ENCODE peak calls at places on chromosomes 6 and 20, in four cellular contexts. One of them, this sample, is unnamed.

GRCh38 chr6:41100871-41101287 is 28.1 kb downstream of the NFYA start:
- DNase-seq in gastrocnemius medialis: no peak
- DNase-seq in HCT116: no peak
- DNase-seq in HepG2: no peak
- DNase-seq in this sample: no peak

GRCh38 chr6:170233304-170234205 is 57.3 kb downstream of the DLL1 start:
- DNase-seq in HepG2: no peak
- DNase-seq in gastrocnemius medialis: no peak
- DNase-seq in HCT116: no peak
- DNase-seq in this sample: no peak

GRCh38 chr20:32168184-32168910 is 39.2 kb downstream of the PLAGL2 start:
- DNase-seq in HCT116: peak
- DNase-seq in HepG2: peak
- DNase-seq in gastrocnemius medialis: no peak
- DNase-seq in this sample: no peak

GRCh38 chr20:62018437-62019143 is 47.1 kb downstream of the TAF4 start:
- DNase-seq in HCT116: no peak
- DNase-seq in HepG2: no peak
- DNase-seq in gastrocnemius medialis: no peak
- DNase-seq in this sample: no peak

GRCh38 chr20:24146231-24146634 is 157.7 kb upstream of the GGTLC1 start:
- DNase-seq in HCT116: no peak
- DNase-seq in gastrocnemius medialis: no peak
- DNase-seq in HepG2: no peak
- DNase-seq in this sample: no peak

GRCh38 chr20:32468860-32469259 is 110.7 kb downstream of the ASXL1 start:
- DNase-seq in HCT116: no peak
- DNase-seq in gastrocnemius medialis: no peak
- DNase-seq in HepG2: no peak
- DNase-seq in this sample: no peak

GRCh38 chr6:163955131-163955530 is 540.6 kb downstream of the QKI start:
- DNase-seq in HCT116: no peak
- DNase-seq in gastrocnemius medialis: no peak
- DNase-seq in HepG2: no peak
- DNase-seq in this sample: no peak

GRCh38 chr6:110034637-110035096 is 56.6 kb downstream of the GPR6 start:
- DNase-seq in HCT116: no peak
- DNase-seq in HepG2: no peak
- DNase-seq in gastrocnemius medialis: no peak
- DNase-seq in this sample: no peak

GRCh38 chr6:159989471-159989870 is 20.6 kb downstream of the IGF2R start:
- DNase-seq in gastrocnemius medialis: no peak
- DNase-seq in HCT116: no peak
- DNase-seq in HepG2: no peak
- DNase-seq in this sample: no peak

GRCh38 chr20:32820000-32820697 is 395 bp downstream of the MAPRE1 start:
- DNase-seq in HCT116: peak
- DNase-seq in gastrocnemius medialis: peak
- DNase-seq in HepG2: peak
- DNase-seq in this sample: peak

GRCh38 chr20:51494241-51495110 is 48.0 kb downstream of the NFATC2 start:
- DNase-seq in HCT116: no peak
- DNase-seq in HepG2: no peak
- DNase-seq in gastrocnemius medialis: no peak
- DNase-seq in this sample: no peak

GRCh38 chr6:166497087-166497899 is 89.2 kb downstream of the RAMACL start:
- DNase-seq in HCT116: no peak
- DNase-seq in gastrocnemius medialis: no peak
- DNase-seq in HepG2: no peak
- DNase-seq in this sample: no peak

GRCh38 chr20:33944914-33945313 is 48.8 kb upstream of the RALY start:
- DNase-seq in HCT116: no peak
- DNase-seq in gastrocnemius medialis: no peak
- DNase-seq in HepG2: peak
- DNase-seq in this sample: no peak

GRCh38 chr6:15077964-15078363 is 167.9 kb upstream of the JARID2 start:
- DNase-seq in gastrocnemius medialis: no peak
- DNase-seq in HCT116: no peak
- DNase-seq in HepG2: no peak
- DNase-seq in this sample: no peak

GRCh38 chr6:151413372-151414145 is 22.2 kb upstream of the ZBTB2 start:
- DNase-seq in gastrocnemius medialis: no peak
- DNase-seq in HepG2: no peak
- DNase-seq in HCT116: no peak
- DNase-seq in this sample: no peak

GRCh38 chr6:135594000-135594399 is 96.5 kb upstream of the AHI1 start:
- DNase-seq in HCT116: no peak
- DNase-seq in HepG2: no peak
- DNase-seq in gastrocnemius medialis: no peak
- DNase-seq in this sample: no peak

GRCh38 chr20:3995749-3996305 is 19.5 kb downstream of the RNF24 start:
- DNase-seq in gastrocnemius medialis: no peak
- DNase-seq in HCT116: no peak
- DNase-seq in HepG2: no peak
- DNase-seq in this sample: no peak

GRCh38 chr20:13285408-13285807 is 64.3 kb downstream of the ISM1 start:
- DNase-seq in HepG2: no peak
- DNase-seq in gastrocnemius medialis: no peak
- DNase-seq in HCT116: no peak
- DNase-seq in this sample: no peak

GRCh38 chr6:11389977-11390376 is 147.6 kb upstream of the TMEM170B start:
- DNase-seq in HCT116: no peak
- DNase-seq in HepG2: no peak
- DNase-seq in gastrocnemius medialis: no peak
- DNase-seq in this sample: no peak

GRCh38 chr6:28747631-28748157 is 176.1 kb downstream of the TRIM27 start:
- DNase-seq in gastrocnemius medialis: no peak
- DNase-seq in HCT116: peak
- DNase-seq in HepG2: peak
- DNase-seq in this sample: peak

GRCh38 chr6:97240222-97240621 is 42.8 kb downstream of the MMS22L start:
- DNase-seq in HCT116: no peak
- DNase-seq in gastrocnemius medialis: no peak
- DNase-seq in HepG2: no peak
- DNase-seq in this sample: no peak

GRCh38 chr20:44730441-44730840 is 15.2 kb upstream of the KCNK15 start:
- DNase-seq in gastrocnemius medialis: no peak
- DNase-seq in HepG2: no peak
- DNase-seq in HCT116: peak
- DNase-seq in this sample: no peak

GRCh38 chr6:106556368-106556960 is 72.8 kb downstream of the RTN4IP1 start:
- DNase-seq in HCT116: no peak
- DNase-seq in gastrocnemius medialis: no peak
- DNase-seq in HepG2: peak
- DNase-seq in this sample: peak

GRCh38 chr6:26195376-26195923 is 108.2 kb downstream of the HFE start:
- DNase-seq in gastrocnemius medialis: no peak
- DNase-seq in HepG2: peak
- DNase-seq in HCT116: peak
- DNase-seq in this sample: peak
- TF ChIP-seq POLR2A in gastrocnemius medialis: peak
- TF ChIP-seq POLR2A in HepG2: no peak
- TF ChIP-seq POLR2A in HCT116: peak
- TF ChIP-seq POLR2A in this sample: peak

GRCh38 chr6:119347466-119348307 is 1.9 kb downstream of the MAN1A1 start:
- DNase-seq in gastrocnemius medialis: peak
- DNase-seq in HCT116: no peak
- DNase-seq in HepG2: peak
- DNase-seq in this sample: peak
- TF ChIP-seq POLR2A in gastrocnemius medialis: no peak
- TF ChIP-seq POLR2A in HCT116: no peak
- TF ChIP-seq POLR2A in HepG2: peak
- TF ChIP-seq POLR2A in this sample: no peak

GRCh38 chr6:6722195-6722594 is 133.7 kb downstream of the LY86 start:
- DNase-seq in HCT116: no peak
- DNase-seq in HepG2: no peak
- DNase-seq in gastrocnemius medialis: no peak
- DNase-seq in this sample: no peak

GRCh38 chr6:6724319-6725119 is 136.0 kb downstream of the LY86 start:
- DNase-seq in HCT116: peak
- DNase-seq in HepG2: peak
- DNase-seq in gastrocnemius medialis: peak
- DNase-seq in this sample: peak

GRCh38 chr6:6723316-6723715 is 134.8 kb downstream of the LY86 start:
- DNase-seq in HepG2: no peak
- DNase-seq in HCT116: no peak
- DNase-seq in gastrocnemius medialis: no peak
- DNase-seq in this sample: no peak

GRCh38 chr6:6725120-6725833 is 136.8 kb downstream of the LY86 start:
- DNase-seq in HCT116: no peak
- DNase-seq in gastrocnemius medialis: no peak
- DNase-seq in HepG2: no peak
- DNase-seq in this sample: no peak

DNA sequence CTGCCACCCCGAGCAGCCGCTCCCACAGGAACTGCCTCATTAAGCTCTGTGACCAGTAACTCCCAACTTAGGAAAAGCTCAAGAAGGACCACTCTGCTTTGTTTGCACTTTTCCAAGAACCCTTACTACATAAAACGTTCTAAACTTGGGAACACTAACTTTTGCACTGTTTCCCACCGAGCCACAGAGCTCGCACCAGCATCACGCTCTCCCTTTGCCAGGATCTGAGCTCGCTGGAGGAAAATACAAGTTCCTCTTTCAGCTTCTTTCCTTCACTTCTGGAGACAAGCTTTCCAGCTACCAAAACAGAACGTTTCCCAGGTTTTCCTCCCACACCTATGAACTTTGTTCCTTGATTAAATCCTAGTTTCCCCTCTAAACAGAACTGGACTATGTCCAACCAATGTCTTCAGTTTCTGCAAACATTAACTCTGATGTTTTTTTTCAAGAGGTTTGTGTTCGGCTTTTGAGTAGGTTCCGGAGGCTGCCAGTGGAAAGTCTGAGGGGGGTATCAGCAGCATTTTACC is 135.3 kb downstream of the LY86 start:
- DNase-seq in HCT116: no peak
- DNase-seq in gastrocnemius medialis: no peak
- DNase-seq in HepG2: peak
- DNase-seq in this sample: no peak
- TF ChIP-seq POLR2A in HCT116: no peak
- TF ChIP-seq POLR2A in gastrocnemius medialis: no peak
- TF ChIP-seq POLR2A in HepG2: no peak
- TF ChIP-seq POLR2A in this sample: no peak

GRCh38 chr6:99424022-99424421 is 1.1 kb downstream of the PNISR start:
- DNase-seq in HepG2: no peak
- DNase-seq in gastrocnemius medialis: no peak
- DNase-seq in HCT116: no peak
- DNase-seq in this sample: no peak

GRCh38 chr6:99426454-99426762 is 1.3 kb upstream of the PNISR start:
- DNase-seq in HCT116: no peak
- DNase-seq in gastrocnemius medialis: no peak
- DNase-seq in HepG2: no peak
- DNase-seq in this sample: no peak

GRCh38 chr6:99422912-99423311 is 2.2 kb downstream of the PNISR start:
- DNase-seq in HepG2: no peak
- DNase-seq in HCT116: no peak
- DNase-seq in gastrocnemius medialis: no peak
- DNase-seq in this sample: no peak

GRCh38 chr6:99425647-99426453 is 742 bp upstream of the PNISR start:
- DNase-seq in HepG2: peak
- DNase-seq in gastrocnemius medialis: peak
- DNase-seq in HCT116: peak
- DNase-seq in this sample: peak

GRCh38 chr6:99424761-99425646 is at the start of gene PNISR:
- DNase-seq in HepG2: peak
- DNase-seq in gastrocnemius medialis: peak
- DNase-seq in HCT116: peak
- DNase-seq in this sample: peak
- TF ChIP-seq POLR2A in HepG2: peak
- TF ChIP-seq POLR2A in gastrocnemius medialis: peak
- TF ChIP-seq POLR2A in HCT116: peak
- TF ChIP-seq POLR2A in this sample: peak

GRCh38 chr6:100216760-100217159 is 222.7 kb upstream of the MCHR2 start:
- DNase-seq in gastrocnemius medialis: no peak
- DNase-seq in HepG2: no peak
- DNase-seq in HCT116: no peak
- DNase-seq in this sample: no peak
- TF ChIP-seq POLR2A in gastrocnemius medialis: no peak
- TF ChIP-seq POLR2A in HepG2: no peak
- TF ChIP-seq POLR2A in HCT116: no peak
- TF ChIP-seq POLR2A in this sample: no peak

GRCh38 chr6:5423251-5423650 is 161.9 kb downstream of the FARS2 start:
- DNase-seq in HepG2: no peak
- DNase-seq in HCT116: no peak
- DNase-seq in gastrocnemius medialis: no peak
- DNase-seq in this sample: no peak
- TF ChIP-seq POLR2A in HepG2: no peak
- TF ChIP-seq POLR2A in HCT116: no peak
- TF ChIP-seq POLR2A in gastrocnemius medialis: no peak
- TF ChIP-seq POLR2A in this sample: no peak

GRCh38 chr6:140773276-140773675 is 1359.4 kb upstream of the GJE1 start:
- DNase-seq in HCT116: no peak
- DNase-seq in gastrocnemius medialis: no peak
- DNase-seq in HepG2: no peak
- DNase-seq in this sample: no peak
- TF ChIP-seq POLR2A in HCT116: no peak
- TF ChIP-seq POLR2A in gastrocnemius medialis: no peak
- TF ChIP-seq POLR2A in HepG2: no peak
- TF ChIP-seq POLR2A in this sample: no peak

DNA sequence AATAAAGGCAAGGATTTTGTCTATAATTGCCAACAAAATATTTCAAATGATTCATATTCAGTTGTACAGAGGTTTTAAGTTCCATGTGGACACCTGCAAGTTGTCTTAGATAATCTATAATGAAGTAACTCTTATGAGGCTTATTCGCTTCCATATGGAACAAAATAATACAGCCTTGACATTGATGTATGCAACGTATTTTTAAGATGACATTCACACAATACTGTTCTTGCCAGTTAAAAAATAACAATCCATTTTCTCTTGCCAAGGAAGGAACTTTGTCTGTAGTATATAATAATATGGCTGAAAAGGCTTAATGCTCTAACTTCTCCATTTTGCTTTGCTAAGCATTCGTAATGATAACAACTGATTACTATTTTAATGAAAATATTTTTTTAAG is 269.3 kb upstream of the FKBP1C start:
- DNase-seq in HepG2: no peak
- DNase-seq in HCT116: no peak
- DNase-seq in gastrocnemius medialis: no peak
- DNase-seq in this sample: no peak
- TF ChIP-seq POLR2A in HepG2: no peak
- TF ChIP-seq POLR2A in HCT116: no peak
- TF ChIP-seq POLR2A in gastrocnemius medialis: no peak
- TF ChIP-seq POLR2A in this sample: no peak